ENCODE peak calls at places on chromosomes 12 and 14, in ten cellular contexts. N, H, P, O, S, U, G, W, A and X are unnamed samples.
A peak's percentile ranks its signal among the peaks of the same experiment; 100 is the strongest.

GRCh38 chr12:1919763-1920162 is 1.3 kb upstream of the CACNA2D4 start:
- DNase-seq in N (no peak), H (no peak), P (no peak), O (no peak), S (no peak), U (no peak), G (no peak), W (no peak), A (no peak), X (no peak)

GRCh38 chr14:100303179-100303578 is 3.1 kb downstream of the SLC25A29 start:
- DNase-seq in N (no peak), H (no peak), P (peak; percentile 44), O (no peak), S (no peak), U (peak; percentile 25), G (no peak), W (peak; percentile 42), A (no peak), X (no peak)

GRCh38 chr12:60421741-60422140 is 825.9 kb downstream of the SLC16A7 start:
- DNase-seq in N (no peak), H (no peak), P (no peak), O (no peak), S (no peak), U (no peak), G (no peak), W (no peak), A (no peak), X (no peak)

GRCh38 chr12:124695861-124696260 is 128.4 kb upstream of the NCOR2 start:
- DNase-seq in N (no peak), H (no peak), P (no peak), O (no peak), S (no peak), U (no peak), G (no peak), W (peak; percentile 70), A (no peak), X (no peak)

GRCh38 chr14:68291820-68292219 is 472.2 kb downstream of the RAD51B start:
- DNase-seq in N (no peak), H (no peak), P (no peak), O (no peak), S (no peak), U (no peak), G (no peak), W (peak; percentile 72), A (no peak), X (no peak)

GRCh38 chr14:85087201-85087600 is 442.7 kb upstream of the FLRT2 start:
- DNase-seq in N (no peak), H (no peak), P (no peak), O (no peak), S (no peak), U (no peak), G (no peak), W (no peak), A (peak; percentile 2), X (no peak)

GRCh38 chr14:91143862-91144261 is 30.0 kb downstream of the DGLUCY start:
- DNase-seq in N (no peak), H (peak; percentile 15), P (no peak), O (peak; percentile 46), S (peak; percentile 83), U (no peak), G (no peak), W (no peak), A (no peak), X (no peak)

GRCh38 chr12:116434155-116435065 is 124.8 kb upstream of the MAP1LC3B2 start:
- DNase-seq in N (peak; percentile 83), H (peak; percentile 96), P (peak; percentile 43), O (peak; percentile 86), S (peak; percentile 85), U (no peak), G (peak; percentile 26), W (peak; percentile 89), A (peak; percentile 79), X (peak; percentile 84)

GRCh38 chr12:15937902-15938301 is 26.8 kb downstream of the DERA start:
- DNase-seq in N (no peak), H (no peak), P (no peak), O (no peak), S (no peak), U (no peak), G (no peak), W (no peak), A (no peak), X (no peak)

GRCh38 chr12:42426733-42427132 is 100.8 kb downstream of the PPHLN1 start:
- DNase-seq in N (no peak), H (peak; percentile 72), P (no peak), O (no peak), S (no peak), U (no peak), G (no peak), W (no peak), A (no peak), X (no peak)

GRCh38 chr12:42326466-42327226 is 679 bp downstream of the PPHLN1 start:
- DNase-seq in N (no peak), H (peak; percentile 33), P (no peak), O (no peak), S (no peak), U (peak; percentile 31), G (no peak), W (peak; percentile 12), A (no peak), X (no peak)

GRCh38 chr14:99637624-99638023 is 7.3 kb upstream of the HHIPL1 start:
- DNase-seq in N (no peak), H (no peak), P (no peak), O (no peak), S (no peak), U (no peak), G (no peak), W (no peak), A (no peak), X (no peak)

GRCh38 chr14:61891251-61891650 is 129.0 kb downstream of the SNAPC1 start:
- DNase-seq in N (no peak), H (peak; percentile 2), P (peak; percentile 20), O (no peak), S (no peak), U (no peak), G (no peak), W (no peak), A (no peak), X (no peak)
- TF ChIP-seq CTCF in N (no peak), H (no peak), P (no peak), O (no peak), S (no peak), U (no peak), G (no peak), W (no peak), A (no peak), X (no peak)

DNA sequence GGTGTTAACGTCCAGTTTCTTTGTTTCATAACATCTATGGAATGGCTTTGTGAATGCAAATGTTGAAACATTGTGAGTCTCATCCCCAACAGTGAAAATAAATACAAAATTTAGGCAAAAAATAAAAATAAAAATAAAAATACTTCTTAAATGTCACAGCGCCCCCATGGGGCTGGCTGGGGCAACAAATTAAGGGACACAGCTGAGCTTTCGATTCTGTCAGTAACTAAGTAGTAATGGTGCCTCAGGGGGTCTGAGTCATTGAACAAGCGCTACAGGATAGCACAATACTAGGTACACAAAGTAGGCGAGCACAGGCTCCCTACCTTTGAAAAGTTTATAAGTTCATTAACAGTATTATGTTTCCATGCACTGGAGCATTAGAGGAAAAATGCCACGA is 667.3 kb downstream of the DIO2 start:
- DNase-seq in N (no peak), H (peak; percentile 40), P (peak; percentile 31), O (no peak), S (no peak), U (peak; percentile 2), G (no peak), W (peak; percentile 43), A (no peak), X (no peak)
- TF ChIP-seq CTCF in N (no peak), H (peak; percentile 64), P (peak; percentile 93), O (no peak), S (no peak), U (peak; percentile 69), G (peak; percentile 71), W (peak; percentile 52), A (peak; percentile 53), X (no peak)

GRCh38 chr12:22746720-22747119 is 121.7 kb downstream of the ETNK1 start:
- DNase-seq in N (no peak), H (no peak), P (no peak), O (no peak), S (no peak), U (no peak), G (no peak), W (no peak), A (no peak), X (no peak)
- TF ChIP-seq CTCF in N (no peak), H (no peak), P (no peak), O (no peak), S (no peak), U (no peak), G (no peak), W (no peak), A (no peak), X (no peak)

GRCh38 chr12:32920506-32921085 is 24.0 kb upstream of the PKP2 start:
- DNase-seq in N (no peak), H (peak; percentile 15), P (no peak), O (no peak), S (no peak), U (no peak), G (no peak), W (no peak), A (no peak), X (no peak)
- TF ChIP-seq CTCF in N (no peak), H (no peak), P (no peak), O (no peak), S (no peak), U (no peak), G (no peak), W (no peak), A (no peak), X (no peak)

DNA sequence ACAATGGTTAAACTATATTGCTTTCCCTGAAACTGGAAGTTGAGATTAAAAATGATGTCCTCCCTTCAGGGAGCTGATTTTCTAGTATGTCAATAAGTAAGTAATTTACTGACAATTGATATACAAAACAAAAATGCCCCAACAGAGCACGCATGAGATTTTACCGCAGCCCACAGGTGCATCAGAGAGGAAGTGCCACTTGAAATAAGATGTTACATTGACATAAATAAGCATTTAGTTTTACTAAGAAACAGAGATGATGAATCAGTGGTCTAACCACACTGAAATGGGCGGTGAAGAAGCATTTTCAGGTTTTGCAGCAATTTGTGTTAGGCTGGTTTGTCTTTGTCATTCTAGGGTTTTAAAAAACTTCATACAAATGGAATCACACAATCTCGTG is 8.8 kb upstream of the CLECL1 start:
- DNase-seq in N (no peak), H (no peak), P (no peak), O (no peak), S (no peak), U (peak; percentile 86), G (no peak), W (no peak), A (no peak), X (no peak)
- TF ChIP-seq CTCF in N (no peak), H (no peak), P (no peak), O (no peak), S (no peak), U (no peak), G (no peak), W (no peak), A (no peak), X (no peak)

GRCh38 chr12:83181074-83181473 is 494.4 kb downstream of the TMTC2 start:
- DNase-seq in N (no peak), H (no peak), P (no peak), O (no peak), S (no peak), U (no peak), G (no peak), W (no peak), A (no peak), X (no peak)
- TF ChIP-seq CTCF in N (no peak), H (no peak), P (no peak), O (no peak), S (no peak), U (no peak), G (no peak), W (no peak), A (no peak), X (no peak)